ENCODE peak calls at places on chromosome 14, in nine cellular contexts. D is choroid plexus epithelial cell, Y is AG04450, J is nephron progenitor cell, C is fibroblast of pulmonary artery, K is lower leg skin, A is prostate gland, X is right atrium auricular region, M is progenitor cell of endocrine pancreas. U is an unnamed sample.

GRCh38 chr14:80456200-80456599 is 244.9 kb upstream of the DIO2 start:
- DNase-seq in X (no peak), Y (no peak), K (no peak), J (no peak), M (no peak), C (peak), D (peak), A (no peak), U (peak)

GRCh38 chr14:104794099-104794498 is 1.4 kb downstream of the AKT1 start:
- DNase-seq in K (peak), C (peak), A (no peak), X (no peak), D (peak), M (peak), J (peak), Y (no peak), U (peak)

GRCh38 chr14:100860556-100861187 is 34.8 kb downstream of the MEG3 start:
- DNase-seq in A (no peak), D (no peak), Y (no peak), J (no peak), X (no peak), M (no peak), C (no peak), K (no peak), U (no peak)

GRCh38 chr14:22505309-22505708 is 83.7 kb downstream of the DAD1 start:
- DNase-seq in A (no peak), Y (no peak), C (no peak), X (no peak), J (no peak), M (no peak), K (no peak), D (no peak), U (no peak)

GRCh38 chr14:98692832-98693231 is 579.2 kb downstream of the BCL11B start:
- DNase-seq in Y (no peak), C (no peak), D (no peak), K (no peak), A (no peak), J (no peak), M (no peak), X (no peak), U (no peak)

GRCh38 chr14:54564799-54565235 is 2.1 kb upstream of the SAMD4A start:
- DNase-seq in J (no peak), K (no peak), Y (peak), M (no peak), X (no peak), A (no peak), C (peak), D (peak), U (peak)

GRCh38 chr14:85415015-85415712 is 114.8 kb upstream of the FLRT2 start:
- DNase-seq in K (peak), J (no peak), Y (peak), C (peak), A (peak), D (peak), M (no peak), X (peak), U (peak)

GRCh38 chr14:23512156-23512555 is 39.4 kb downstream of the ZFHX2 start:
- DNase-seq in A (no peak), M (no peak), J (no peak), X (no peak), K (no peak), C (no peak), Y (no peak), D (no peak), U (no peak)

GRCh38 chr14:95770777-95771176 is 56.9 kb upstream of the TCL1A start:
- DNase-seq in A (no peak), J (no peak), M (no peak), C (no peak), X (no peak), D (no peak), K (no peak), Y (no peak), U (no peak)

GRCh38 chr14:95432152-95433093 is 84.0 kb downstream of the SYNE3 start:
- DNase-seq in X (no peak), C (peak), Y (no peak), M (peak), K (no peak), J (peak), A (peak), D (peak), U (no peak)

GRCh38 chr14:22434901-22435565 is 154.0 kb downstream of the DAD1 start:
- DNase-seq in J (no peak), K (no peak), D (no peak), A (no peak), Y (no peak), C (no peak), M (no peak), X (no peak), U (no peak)

GRCh38 chr14:77495354-77495753 is 3.3 kb downstream of the ISM2 start:
- DNase-seq in X (no peak), M (no peak), C (no peak), J (no peak), K (peak), Y (no peak), A (no peak), D (no peak), U (no peak)

GRCh38 chr14:53432378-53432802 is 279.3 kb upstream of the DDHD1 start:
- DNase-seq in M (no peak), Y (peak), C (peak), D (peak), X (no peak), A (no peak), J (peak), K (no peak), U (peak)

DNA sequence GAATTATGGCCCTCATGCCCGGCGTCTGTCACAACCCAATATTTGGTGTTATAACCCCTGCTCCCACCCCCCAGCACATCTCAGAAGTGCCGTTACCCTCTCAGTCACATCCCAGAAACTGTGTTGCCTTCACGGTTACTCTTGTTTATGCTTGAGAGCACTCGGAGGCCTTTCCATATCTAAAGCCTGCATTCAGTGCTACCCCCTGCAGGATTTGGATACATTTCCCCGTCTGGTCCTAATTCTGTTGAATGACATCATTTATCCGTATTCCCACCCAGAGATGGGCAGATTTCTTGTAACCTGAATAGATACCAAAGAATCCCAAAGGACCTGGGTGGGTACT is 19.1 kb upstream of the FOS start:
- DNase-seq in C (no peak), Y (no peak), D (peak), A (no peak), K (no peak), J (no peak), X (no peak), M (no peak), U (peak)
- TF ChIP-seq CTCF in C (peak), Y (peak), D (peak), A (no peak), K (no peak), J (no peak), X (peak), M (peak), U (peak)

GRCh38 chr14:60094306-60094897 is 2.7 kb downstream of the PCNX4 start:
- DNase-seq in X (no peak), J (peak), D (peak), Y (no peak), C (peak), K (no peak), M (no peak), A (no peak), U (peak)

GRCh38 chr14:60091550-60092511 is at the start of gene PCNX4:
- DNase-seq in D (peak), Y (peak), J (peak), X (peak), M (peak), K (peak), C (peak), A (peak), U (peak)

GRCh38 chr14:60092516-60092915 is 793 bp downstream of the PCNX4 start:
- DNase-seq in A (peak), J (peak), K (no peak), C (peak), M (no peak), D (peak), X (no peak), Y (no peak), U (peak)

GRCh38 chr14:60093088-60093487 is 1.4 kb downstream of the PCNX4 start:
- DNase-seq in Y (no peak), C (no peak), A (no peak), K (no peak), J (no peak), X (no peak), D (peak), M (no peak), U (no peak)

DNA sequence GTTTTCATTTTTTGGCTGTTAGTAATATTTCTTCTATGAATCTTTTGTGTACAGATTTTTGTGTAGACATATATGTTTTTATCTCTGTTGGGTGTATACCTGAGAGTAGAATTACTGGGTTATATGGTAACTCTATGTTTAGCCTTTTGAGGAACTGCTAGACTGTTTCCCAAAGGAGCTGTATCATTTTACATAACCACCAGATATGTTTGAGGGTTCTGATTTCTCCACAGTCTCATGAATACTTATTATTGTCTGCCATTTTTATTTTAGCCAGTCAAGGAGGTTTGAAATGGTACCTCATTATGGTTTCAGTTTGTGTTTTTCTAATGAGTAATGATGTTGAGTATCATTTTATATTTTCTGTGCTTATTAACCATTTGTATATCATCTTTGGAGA is 1.9 kb downstream of the PCNX4 start:
- DNase-seq in C (no peak), J (no peak), X (no peak), K (no peak), D (peak), M (no peak), A (no peak), Y (no peak), U (no peak)
- TF ChIP-seq CTCF in C (no peak), J (no peak), X (no peak), K (no peak), D (no peak), M (no peak), A (no peak), Y (no peak), U (no peak)

GRCh38 chr14:90985601-90986242 is 74.7 kb downstream of the RPS6KA5 start:
- DNase-seq in D (no peak), J (no peak), M (no peak), X (no peak), K (no peak), A (no peak), Y (no peak), C (no peak), U (no peak)
- TF ChIP-seq CTCF in D (no peak), J (no peak), M (no peak), X (no peak), K (no peak), A (no peak), Y (no peak), C (no peak), U (no peak)

GRCh38 chr14:34059925-34060746 is 109.3 kb upstream of the EGLN3 start:
- DNase-seq in K (peak), A (peak), M (peak), X (peak), D (peak), C (peak), J (peak), Y (no peak), U (peak)
- TF ChIP-seq CTCF in K (no peak), A (peak), M (peak), X (peak), D (peak), C (no peak), J (no peak), Y (peak), U (peak)

GRCh38 chr14:69611264-69612013 is at the start of gene SUSD6:
- DNase-seq in M (peak), D (peak), K (peak), A (peak), X (peak), C (peak), J (peak), Y (peak), U (peak)

GRCh38 chr14:69613312-69614073 is 2.1 kb downstream of the SUSD6 start:
- DNase-seq in A (no peak), J (no peak), Y (no peak), K (no peak), D (no peak), C (no peak), X (no peak), M (no peak), U (no peak)

GRCh38 chr14:69612014-69612758 is 790 bp downstream of the SUSD6 start:
- DNase-seq in X (no peak), Y (no peak), D (no peak), J (no peak), C (no peak), M (no peak), K (no peak), A (peak), U (no peak)

GRCh38 chr14:69614592-69614991 is 3.2 kb downstream of the SUSD6 start:
- DNase-seq in D (no peak), A (no peak), J (no peak), K (no peak), M (no peak), X (peak), Y (no peak), C (no peak), U (no peak)

DNA sequence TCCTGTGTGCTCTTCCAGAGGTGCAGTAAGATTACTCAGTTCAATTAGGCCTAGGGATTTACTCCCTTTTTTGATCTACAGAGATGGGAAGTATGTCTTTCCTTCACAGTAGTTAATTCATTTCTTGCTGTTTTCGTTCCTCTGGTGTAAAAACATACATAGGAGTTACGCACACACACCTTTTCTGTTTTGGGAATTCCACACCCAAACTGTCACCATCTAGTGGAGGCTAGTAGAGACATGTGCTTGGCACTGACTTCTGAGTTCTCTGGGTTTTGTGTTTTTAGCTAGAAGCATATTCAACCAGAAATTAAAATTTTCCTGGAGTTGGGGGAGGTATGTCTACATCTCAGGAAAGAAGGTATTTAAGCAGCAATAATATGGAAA is 1.4 kb downstream of the SUSD6 start:
- DNase-seq in D (no peak), Y (no peak), J (no peak), K (no peak), M (no peak), X (no peak), C (no peak), A (peak), U (peak)
- TF ChIP-seq CTCF in D (peak), Y (peak), J (no peak), K (no peak), M (peak), X (peak), C (peak), A (peak), U (peak)

GRCh38 chr14:39581474-39581873 is 149.2 kb upstream of the FBXO33 start:
- DNase-seq in M (no peak), X (no peak), C (peak), K (no peak), Y (no peak), A (no peak), D (peak), J (no peak), U (no peak)

GRCh38 chr14:39576726-39577125 is 144.5 kb upstream of the FBXO33 start:
- DNase-seq in K (no peak), D (peak), J (no peak), A (no peak), X (no peak), C (no peak), Y (no peak), M (no peak), U (no peak)

GRCh38 chr14:39582028-39582654 is 149.9 kb upstream of the FBXO33 start:
- DNase-seq in Y (no peak), K (no peak), J (no peak), D (no peak), X (no peak), A (no peak), M (no peak), C (no peak), U (no peak)

DNA sequence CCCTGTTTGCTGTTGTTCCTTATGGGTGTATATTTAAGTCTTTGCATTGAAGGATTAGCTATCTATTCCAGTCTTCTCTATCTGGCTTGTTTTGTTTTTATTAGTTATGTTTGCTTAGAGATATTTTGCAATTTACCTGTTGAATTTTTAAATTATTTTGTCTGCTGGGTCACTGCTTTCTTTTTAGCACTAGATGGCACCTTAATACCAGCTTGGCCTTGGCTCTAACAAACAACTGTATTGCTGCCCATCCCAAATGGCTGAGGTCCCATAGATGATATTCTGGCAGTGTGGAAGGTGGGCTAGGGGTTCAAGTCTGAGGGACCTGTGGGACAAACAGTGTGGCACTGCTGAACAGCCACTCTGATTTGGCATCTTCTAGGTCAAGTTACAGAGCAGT is 144.0 kb upstream of the FBXO33 start:
- DNase-seq in X (no peak), Y (no peak), K (no peak), C (no peak), D (no peak), M (no peak), J (no peak), A (no peak), U (no peak)
- TF ChIP-seq CTCF in X (no peak), Y (no peak), K (no peak), C (no peak), D (no peak), M (peak), J (no peak), A (no peak), U (no peak)